ENCODE peak calls at places on chromosomes 4 and X, in six cellular contexts. X is GM12878, P is H1, G is HepG2, F is K562, R is GM12891. O is an unnamed sample.

GRCh38 chr4:161850631-161851030 is 313.2 kb downstream of the FSTL5 start:
- DNase-seq in X (no peak), P (no peak), G (no peak), F (no peak), R (no peak), O (no peak)

GRCh38 chrX:55488559-55489314 is 911 bp downstream of the USP51 start:
- DNase-seq in X (peak; percentile 8), P (peak; percentile 67), G (no peak), F (peak; percentile 71), R (peak; percentile 32), O (peak; percentile 34)

GRCh38 chr4:87274327-87274726 is 48.4 kb downstream of the HSD17B13 start:
- DNase-seq in X (no peak), P (no peak), G (no peak), F (no peak), R (no peak), O (no peak)

GRCh38 chrX:19785647-19786046 is 101.8 kb downstream of the SH3KBP1 start:
- DNase-seq in X (no peak), P (no peak), G (no peak), F (no peak), R (no peak), O (no peak)

GRCh38 chr4:7013171-7013570 is 30.0 kb upstream of the TADA2B start:
- DNase-seq in X (no peak), P (no peak), G (no peak), F (no peak), R (no peak), O (no peak)

GRCh38 chr4:145179201-145179860 is 1.1 kb downstream of the OTUD4 start:
- DNase-seq in X (peak; percentile 65), P (peak; percentile 54), G (peak; percentile 21), F (peak; percentile 77), R (no peak), O (peak; percentile 47)

GRCh38 chr4:16693641-16694040 is 204.8 kb downstream of the LDB2 start:
- DNase-seq in X (no peak), P (no peak), G (no peak), F (no peak), R (no peak), O (no peak)

GRCh38 chrX:17375631-17376380 is 806 bp downstream of the NHS start:
- DNase-seq in X (no peak), P (peak; percentile 53), G (no peak), F (no peak), R (no peak), O (no peak)

GRCh38 chr4:64822405-64822804 is 413.2 kb upstream of the TECRL start:
- DNase-seq in X (no peak), P (no peak), G (no peak), F (no peak), R (no peak), O (no peak)

GRCh38 chrX:124256209-124256608 is 76.3 kb upstream of the TEX13D start:
- DNase-seq in X (no peak), P (no peak), G (no peak), F (no peak), R (no peak), O (no peak)

GRCh38 chr4:71639380-71639779 is 144.5 kb downstream of the GC start:
- DNase-seq in X (no peak), P (no peak), G (no peak), F (no peak), R (no peak), O (no peak)

GRCh38 chrX:117510453-117510852 is 606.2 kb downstream of the KLHL13 start:
- DNase-seq in X (no peak), P (no peak), G (no peak), F (no peak), R (no peak), O (no peak)

GRCh38 chr4:108840426-108840975 is 77.6 kb upstream of the ETNPPL start:
- DNase-seq in X (no peak), P (no peak), G (no peak), F (no peak), R (no peak), O (no peak)

GRCh38 chr4:183438458-183439113 is 5.8 kb upstream of the CDKN2AIP start:
- DNase-seq in X (no peak), P (no peak), G (peak; percentile 70), F (no peak), R (no peak), O (no peak)

GRCh38 chr4:95105112-95105511 is 347.4 kb downstream of the BMPR1B start:
- DNase-seq in X (no peak), P (no peak), G (no peak), F (no peak), R (no peak), O (no peak)

GRCh38 chr4:100367451-100367850 is 150.4 kb downstream of the EMCN start:
- DNase-seq in X (no peak), P (no peak), G (no peak), F (no peak), R (no peak), O (no peak)

GRCh38 chr4:19241845-19242244 is 1009.9 kb upstream of the SLIT2 start:
- DNase-seq in X (no peak), P (no peak), G (no peak), F (no peak), R (no peak), O (no peak)

GRCh38 chr4:28490669-28491068 is 1630.0 kb downstream of the STIM2 start:
- DNase-seq in X (no peak), P (no peak), G (no peak), F (no peak), R (no peak), O (no peak)

GRCh38 chr4:153634737-153635353 is 49.2 kb upstream of the TLR2 start:
- DNase-seq in X (no peak), P (no peak), G (peak; percentile 9), F (peak; percentile 27), R (no peak), O (no peak)

GRCh38 chr4:82900016-82900334 is 560 bp upstream of the THAP9 start:
- DNase-seq in X (peak; percentile 35), P (no peak), G (no peak), F (peak; percentile 32), R (no peak), O (no peak)

GRCh38 chr4:159101983-159102622 is 776 bp upstream of the RAPGEF2 start:
- DNase-seq in X (no peak), P (no peak), G (no peak), F (no peak), R (no peak), O (no peak)

GRCh38 chr4:3514806-3515421 is 17.3 kb downstream of the LRPAP1 start:
- DNase-seq in X (no peak), P (peak; percentile 81), G (no peak), F (no peak), R (no peak), O (no peak)

GRCh38 chrX:139049455-139049854 is 337.9 kb upstream of the FGF13 start:
- DNase-seq in X (no peak), P (no peak), G (no peak), F (no peak), R (no peak), O (no peak)

GRCh38 chrX:47380268-47380667 is 9.9 kb downstream of the ZNF157 start:
- DNase-seq in X (peak; percentile 47), P (no peak), G (peak; percentile 19), F (no peak), R (peak; percentile 4), O (no peak)

DNA sequence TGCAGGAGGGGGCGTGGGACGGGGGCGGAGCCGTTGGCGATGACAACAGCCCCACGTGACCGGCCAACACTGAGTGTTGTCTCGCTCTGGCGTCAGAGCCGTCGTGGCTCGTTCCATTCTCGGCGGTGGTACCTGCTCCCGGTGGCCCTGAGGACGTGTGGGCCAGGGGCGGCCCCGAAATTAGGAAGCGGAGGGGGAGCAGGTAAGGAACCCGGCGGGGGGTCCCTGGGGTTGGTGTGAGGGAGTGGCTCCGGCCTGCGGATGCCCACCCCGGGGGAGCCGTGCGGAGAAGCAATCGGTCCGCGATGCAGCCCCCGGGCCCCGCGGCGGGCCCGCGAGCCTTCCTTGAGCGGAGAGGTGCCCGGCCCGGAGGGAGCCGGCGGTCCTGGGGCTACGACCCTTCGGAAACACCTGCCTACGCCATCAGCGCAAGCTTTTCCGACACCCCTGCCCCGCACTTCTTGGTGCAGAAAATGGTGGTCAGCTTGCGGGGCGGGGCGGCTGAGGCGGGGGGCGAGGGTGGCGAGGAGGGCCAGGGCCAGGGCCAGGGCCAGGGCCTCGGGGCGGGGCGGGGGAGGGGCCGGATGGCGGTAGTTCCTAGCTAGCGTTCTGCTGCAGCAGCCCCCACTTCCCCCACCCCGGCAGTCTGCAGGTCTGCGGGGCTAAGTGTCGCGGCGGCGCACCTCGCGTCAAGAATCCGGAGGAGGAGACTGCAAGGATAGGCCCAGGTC is at the start of gene BEX4:
- DNase-seq in X (no peak), P (peak; percentile 84), G (no peak), F (peak; percentile 88), R (peak; percentile 65), O (peak; percentile 43)
- TF ChIP-seq POLR2A in X (peak; percentile 88), P (peak; percentile 87), G (no peak), F (peak; percentile 85), R (peak; percentile 74), O (no peak)

DNA sequence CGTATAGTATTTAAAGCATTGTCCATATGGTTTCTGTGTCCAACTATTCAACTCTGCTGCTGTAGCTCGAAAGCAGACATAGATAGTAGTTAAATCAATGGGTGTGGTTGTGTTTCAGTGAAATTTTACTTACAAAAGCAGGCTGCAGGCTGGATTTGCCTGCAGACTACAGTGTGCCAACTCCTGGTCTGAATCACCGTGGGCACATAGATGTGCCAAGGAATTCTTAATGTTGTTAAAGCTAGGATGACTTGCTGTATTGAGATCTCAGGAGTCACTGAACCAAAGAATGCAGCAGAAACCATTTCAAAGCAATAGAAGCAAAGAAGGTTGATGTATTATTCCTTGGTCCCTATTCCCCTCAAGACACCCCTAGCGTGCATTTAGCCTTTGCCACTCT is 379.0 kb downstream of the STIM2 start:
- DNase-seq in X (no peak), P (no peak), G (no peak), F (no peak), R (no peak), O (no peak)
- TF ChIP-seq TAF1 in X (no peak), P (no peak), G (no peak), F (no peak), R (no peak), O (no peak)

GRCh38 chr4:77819836-77820679 is 890 bp upstream of the CNOT6L start:
- DNase-seq in X (peak; percentile 37), P (peak; percentile 94), G (peak; percentile 52), F (peak; percentile 94), R (peak; percentile 75), O (peak; percentile 67)
- TF ChIP-seq POLR2A in X (peak; percentile 77), P (no peak), G (peak; percentile 83), F (peak; percentile 93), R (peak; percentile 32), O (peak; percentile 65)

DNA sequence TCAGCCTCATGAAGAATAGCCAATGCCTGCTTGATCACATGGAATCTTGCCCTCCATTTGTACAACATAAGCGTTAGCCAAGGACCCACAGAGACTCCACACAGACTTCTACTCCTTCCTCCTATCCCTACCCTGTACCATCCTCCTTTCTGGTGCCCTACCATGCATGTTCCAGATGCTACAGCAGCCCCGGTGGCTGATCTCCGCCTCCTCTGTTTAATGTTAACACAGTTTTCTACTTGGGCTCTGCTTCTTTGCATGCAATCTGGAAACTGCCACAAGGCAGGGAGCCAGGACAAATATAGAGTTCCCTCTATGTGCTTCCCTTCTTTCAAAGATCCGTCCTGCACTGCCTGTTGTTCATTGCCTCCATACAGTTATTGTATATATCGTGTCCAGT is 368.6 kb upstream of the TENM3 start:
- DNase-seq in X (no peak), P (no peak), G (no peak), F (no peak), R (no peak), O (no peak)
- TF ChIP-seq TAF1 in X (no peak), P (no peak), G (no peak), F (no peak), R (no peak), O (no peak)

GRCh38 chr4:132266374-132266773 is 882.7 kb upstream of the PCDH10 start:
- DNase-seq in X (no peak), P (no peak), G (no peak), F (no peak), R (no peak), O (no peak)
- TF ChIP-seq POLR2A in X (no peak), P (no peak), G (no peak), F (no peak), R (no peak), O (no peak)

GRCh38 chrX:155857561-155857960 is 23.6 kb upstream of the VAMP7 start:
- DNase-seq in X (no peak), P (no peak), G (no peak), F (peak; percentile 13), R (no peak), O (no peak)
- TF ChIP-seq TAF1 in X (no peak), P (no peak), G (no peak), F (no peak), R (no peak), O (no peak)

O was measured in GM12892.